ENCODE peak calls at places on chromosomes 11 and 22, in seven cellular contexts. U is hypothalamus; S is heart left ventricle; R is MV-4-11; X is ELR; M is activated CD8-positive, alpha-beta T cell treated with anti-CD3 and anti-CD28 coated beads, Interleukin-2, amount 10 ng/mL, durations not matched to agents 7 days and 5 days; W is renal cortical epithelial cell. K is an unnamed sample.

GRCh38 chr11:47768090-47768620 is 1.0 kb upstream of the FNBP4 start:
- DNase-seq in M (peak; percentile 40), U (peak; percentile 62), R (peak; percentile 50), W (peak; percentile 83), S (peak; percentile 77), X (peak; percentile 85), K (peak; percentile 73)

GRCh38 chr22:26453812-26454500 is 24.9 kb downstream of the ASPHD2 start:
- DNase-seq in W (no peak), R (no peak), S (no peak), X (no peak), M (no peak), U (no peak), K (no peak)

GRCh38 chr22:23678133-23678532 is 12.7 kb upstream of the RGL4 start:
- DNase-seq in R (no peak), S (no peak), X (no peak), M (no peak), W (no peak), U (no peak), K (no peak)

GRCh38 chr11:62484352-62484751 is 62.3 kb downstream of the AHNAK start:
- DNase-seq in X (no peak), S (no peak), R (no peak), U (no peak), M (no peak), W (no peak), K (no peak)

GRCh38 chr11:39113606-39114005 is 2345.8 kb downstream of the LRRC4C start:
- DNase-seq in W (no peak), R (no peak), S (no peak), M (no peak), X (no peak), U (no peak), K (no peak)

GRCh38 chr22:29000225-29000556 is 61.4 kb downstream of the C22orf31 start:
- DNase-seq in U (no peak), S (no peak), R (no peak), W (peak; percentile 74), M (no peak), X (no peak), K (no peak)

GRCh38 chr11:112780351-112781043 is 180.7 kb upstream of the NCAM1 start:
- DNase-seq in R (no peak), X (no peak), U (no peak), W (no peak), M (no peak), S (peak; percentile 78), K (peak; percentile 24)

GRCh38 chr11:105588001-105588400 is 21.9 kb upstream of the GRIA4 start:
- DNase-seq in M (no peak), S (no peak), W (peak; percentile 61), X (peak; percentile 79), U (no peak), R (no peak), K (no peak)

GRCh38 chr22:28977481-28977971 is 84.1 kb downstream of the C22orf31 start:
- DNase-seq in S (no peak), M (no peak), R (no peak), X (no peak), W (peak; percentile 52), U (no peak), K (no peak)

GRCh38 chr11:2884424-2884815 is 1.2 kb downstream of the CDKN1C start:
- DNase-seq in U (no peak), S (peak; percentile 79), X (no peak), M (no peak), R (no peak), W (no peak), K (no peak)

GRCh38 chr11:71171576-71171975 is 80.8 kb downstream of the SHANK2 start:
- DNase-seq in U (no peak), M (no peak), R (no peak), S (no peak), W (no peak), X (no peak), K (no peak)

GRCh38 chr11:10109836-10110235 is 184.2 kb downstream of the SBF2 start:
- DNase-seq in W (peak; percentile 11), M (no peak), U (no peak), S (no peak), R (no peak), X (no peak), K (no peak)

GRCh38 chr11:2728663-2729332 is 29.0 kb upstream of the KCNQ1OT1 start:
- DNase-seq in R (no peak), M (no peak), S (no peak), U (peak; percentile 67), W (no peak), X (no peak), K (no peak)

GRCh38 chr11:69491071-69492031 is 9.9 kb downstream of the LINC01488 start:
- DNase-seq in R (no peak), W (no peak), U (no peak), X (no peak), M (no peak), S (peak; percentile 57), K (no peak)

GRCh38 chr11:119800171-119800570 is 71.2 kb upstream of the NECTIN1 start:
- DNase-seq in W (no peak), X (no peak), U (no peak), S (no peak), R (no peak), M (no peak), K (no peak)

GRCh38 chr11:74755395-74755995 is 6.8 kb downstream of the RNF169 start:
- DNase-seq in M (no peak), R (no peak), X (peak; percentile 46), S (no peak), W (peak; percentile 55), U (no peak), K (no peak)

GRCh38 chr22:41762980-41763779 is 37.3 kb upstream of the CCDC134 start:
- DNase-seq in U (peak; percentile 7), X (peak; percentile 39), M (peak; percentile 55), R (peak; percentile 35), S (no peak), W (no peak), K (no peak)

GRCh38 chr11:80899381-80899780 is 1458.6 kb upstream of the TENM4 start:
- DNase-seq in R (peak; percentile 81), S (no peak), U (no peak), X (no peak), M (no peak), W (no peak), K (no peak)

GRCh38 chr11:95684701-95685100 is 104.9 kb downstream of the FAM76B start:
- DNase-seq in U (no peak), M (no peak), W (no peak), R (no peak), X (no peak), S (no peak), K (no peak)

GRCh38 chr11:84383571-84383970 is 1097.4 kb upstream of the CCDC90B start:
- DNase-seq in R (no peak), W (no peak), U (no peak), M (no peak), X (no peak), S (no peak), K (no peak)

GRCh38 chr11:80603472-80603871 is 1162.6 kb upstream of the TENM4 start:
- DNase-seq in X (no peak), M (no peak), W (no peak), S (no peak), U (no peak), R (no peak), K (no peak)

GRCh38 chr22:21690401-21690801 is 24.6 kb downstream of the PPIL2 start:
- DNase-seq in M (no peak), W (no peak), X (no peak), U (no peak), S (no peak), R (peak; percentile 78), K (no peak)

GRCh38 chr11:100190395-100190794 is 496.7 kb upstream of the ARHGAP42 start:
- DNase-seq in S (no peak), U (no peak), M (no peak), W (no peak), R (no peak), X (no peak), K (no peak)

GRCh38 chr11:15446929-15447328 is 332.2 kb downstream of the INSC start:
- DNase-seq in M (no peak), S (no peak), W (no peak), X (no peak), U (no peak), R (no peak), K (no peak)

GRCh38 chr11:25859776-25860175 is 472.2 kb upstream of the ANO3 start:
- DNase-seq in S (no peak), R (no peak), W (no peak), U (no peak), M (no peak), X (no peak), K (no peak)

GRCh38 chr11:108685419-108686161 is 20.7 kb downstream of the DDX10 start:
- DNase-seq in M (no peak), W (no peak), U (no peak), S (no peak), X (peak; percentile 41), R (no peak), K (no peak)

GRCh38 chr11:120331301-120331966 is 4.8 kb upstream of the ARHGEF12 start:
- DNase-seq in W (peak; percentile 88), U (no peak), S (no peak), M (no peak), X (peak; percentile 95), R (no peak), K (no peak)

GRCh38 chr11:34165786-34166557 is 60.5 kb downstream of the NAT10 start:
- DNase-seq in M (no peak), W (no peak), R (no peak), U (no peak), X (no peak), S (no peak), K (no peak)

GRCh38 chr11:70901951-70902521 is 350.3 kb downstream of the SHANK2 start:
- DNase-seq in W (no peak), X (no peak), M (no peak), S (no peak), R (peak; percentile 93), U (peak; percentile 67), K (peak; percentile 67)

GRCh38 chr22:47943729-47944700 is 1181.6 kb downstream of the TBC1D22A start:
- DNase-seq in S (no peak), M (no peak), X (no peak), R (peak; percentile 12), U (no peak), W (no peak), K (no peak)

GRCh38 chr11:67320011-67320410 is 16.7 kb downstream of the SSH3 start:
- DNase-seq in X (no peak), M (no peak), U (no peak), R (no peak), W (no peak), S (no peak), K (no peak)

GRCh38 chr11:26229270-26229669 is 102.7 kb upstream of the ANO3 start:
- DNase-seq in R (no peak), U (no peak), M (no peak), W (no peak), S (no peak), X (peak; percentile 91), K (no peak)

GRCh38 chr11:31711137-31711536 is 100.0 kb downstream of the PAX6 start:
- DNase-seq in M (no peak), S (no peak), X (no peak), W (no peak), U (no peak), R (no peak), K (no peak)

GRCh38 chr11:65110354-65110861 is 1.3 kb upstream of the TM7SF2 start:
- DNase-seq in X (peak; percentile 85), R (peak; percentile 72), U (peak; percentile 84), M (peak; percentile 97), W (peak; percentile 70), S (peak; percentile 90), K (peak; percentile 87)

GRCh38 chr11:9017773-9018172 is 14.0 kb upstream of the NRIP3 start:
- DNase-seq in X (no peak), S (peak; percentile 82), W (no peak), M (no peak), U (no peak), R (peak; percentile 98), K (no peak)

GRCh38 chr11:126751242-126751641 is 249.3 kb downstream of the KIRREL3 start:
- DNase-seq in W (no peak), R (no peak), M (no peak), S (no peak), X (no peak), U (no peak), K (no peak)

GRCh38 chr11:70220136-70220535 is 17.0 kb downstream of the FADD start:
- DNase-seq in U (no peak), S (no peak), R (peak; percentile 34), M (no peak), X (no peak), W (no peak), K (no peak)

GRCh38 chr22:21703684-21704316 is 31.8 kb downstream of the YPEL1 start:
- DNase-seq in X (no peak), S (no peak), W (no peak), U (no peak), M (no peak), R (no peak), K (no peak)